ENCODE peak calls at places on chromosomes 5 and 9, in four cellular contexts. F is A549, S is K562, L is endothelial cell of umbilical vein. Y is an unnamed sample.
A peak's percentile ranks its signal among the peaks of the same experiment; 100 is the strongest.

GRCh38 chr5:172144291-172144815 is 43.7 kb downstream of the STK10 start:
- DNase-seq in S (peak; percentile 84), F (no peak), L (no peak), Y (no peak)

GRCh38 chr5:95853490-95853889 is 31.0 kb upstream of the GLRX start:
- DNase-seq in L (no peak), F (no peak), S (no peak), Y (no peak)

GRCh38 chr5:58335518-58335917 is 124.4 kb downstream of the PLK2 start:
- DNase-seq in L (no peak), F (no peak), S (no peak), Y (no peak)

GRCh38 chr5:40307076-40307475 is 372.6 kb upstream of the PTGER4 start:
- DNase-seq in F (no peak), L (no peak), S (no peak), Y (no peak)

GRCh38 chr9:87322840-87323635 is 174.6 kb upstream of the DAPK1 start:
- DNase-seq in L (peak; percentile 3), F (no peak), S (no peak), Y (no peak)

GRCh38 chr5:167827766-167828165 is 463.7 kb upstream of the WWC1 start:
- DNase-seq in S (no peak), L (no peak), F (no peak), Y (no peak)

GRCh38 chr9:126495411-126496180 is 118.1 kb upstream of the LMX1B start:
- DNase-seq in L (no peak), F (no peak), S (no peak), Y (no peak)

GRCh38 chr5:150410524-150411244 is 2.0 kb downstream of the CD74 start:
- DNase-seq in L (peak; percentile 78), S (no peak), F (peak; percentile 76), Y (peak; percentile 96)

GRCh38 chr5:82512025-82512424 is 233.9 kb upstream of the RPS23 start:
- DNase-seq in F (no peak), L (no peak), S (no peak), Y (no peak)

GRCh38 chr9:37309136-37309535 is 113.4 kb upstream of the GRHPR start:
- DNase-seq in S (peak; percentile 62), F (no peak), L (no peak), Y (peak; percentile 32)

GRCh38 chr9:71685394-71685793 is 82.9 kb downstream of the CEMIP2 start:
- DNase-seq in F (no peak), S (no peak), L (peak; percentile 45), Y (peak; percentile 21)

GRCh38 chr9:107481035-107481434 is 8.5 kb downstream of the KLF4 start:
- DNase-seq in F (peak; percentile 32), S (no peak), L (peak; percentile 45), Y (peak; percentile 44)

GRCh38 chr9:92727716-92728700 is 36.6 kb downstream of the BICD2 start:
- DNase-seq in S (no peak), L (no peak), F (no peak), Y (no peak)

GRCh38 chr9:2818486-2819121 is 25.3 kb downstream of the PUM3 start:
- DNase-seq in F (no peak), S (no peak), L (no peak), Y (no peak)

GRCh38 chr5:154421868-154422267 is 23.9 kb upstream of the SAP30L start:
- DNase-seq in F (no peak), S (peak; percentile 45), L (peak; percentile 33), Y (peak; percentile 50)

GRCh38 chr9:136805207-136805740 is 2.5 kb upstream of the RABL6 start:
- DNase-seq in S (no peak), F (no peak), L (no peak), Y (no peak)

GRCh38 chr5:132193165-132193694 is 34.4 kb downstream of the P4HA2 start:
- DNase-seq in F (no peak), L (no peak), S (no peak), Y (no peak)

GRCh38 chr5:116037236-116037822 is 5.1 kb downstream of the ARL14EPL start:
- DNase-seq in L (peak; percentile 38), S (no peak), F (no peak), Y (no peak)

GRCh38 chr5:29822499-29822898 is 1371.0 kb upstream of the CDH6 start:
- DNase-seq in L (no peak), S (no peak), F (no peak), Y (no peak)

GRCh38 chr5:87195616-87196015 is 72.1 kb upstream of the RASA1 start:
- DNase-seq in S (no peak), F (no peak), L (peak; percentile 68), Y (no peak)

GRCh38 chr5:96463106-96463505 is 30.1 kb upstream of the PCSK1 start:
- DNase-seq in F (no peak), L (peak; percentile 43), S (no peak), Y (no peak)

GRCh38 chr5:80076131-80077101 is 41.3 kb downstream of the THBS4 start:
- DNase-seq in S (peak; percentile 34), L (no peak), F (no peak), Y (peak; percentile 35)

GRCh38 chr9:84072621-84073180 is 92.1 kb downstream of the RMI1 start:
- DNase-seq in L (no peak), S (no peak), F (no peak), Y (no peak)

DNA sequence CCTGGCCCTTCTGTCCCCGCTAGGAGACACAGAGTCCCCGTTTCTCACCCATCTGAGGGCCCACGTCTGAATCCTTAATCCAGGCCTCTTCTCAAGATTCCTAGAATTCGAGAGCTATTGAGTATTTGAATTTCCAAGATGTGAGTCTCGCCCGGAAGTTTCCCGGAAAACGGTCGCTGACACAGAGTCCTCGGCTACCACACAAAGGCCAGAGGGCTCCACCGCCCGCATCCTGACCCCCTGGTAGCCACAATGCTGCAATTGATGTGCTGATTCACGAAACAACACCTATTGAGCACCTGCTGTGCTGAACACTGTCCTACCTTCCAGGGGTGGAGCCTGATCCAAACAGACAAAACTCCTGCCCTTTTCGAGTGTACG is 668 bp upstream of the FBP1 start:
- DNase-seq in F (no peak), L (no peak), S (no peak), Y (no peak)
- H3K4me3 ChIP-seq in F (no peak overlapping the region), L (peak overlapping the region; percentile 49), S (no peak overlapping the region), Y (peak overlapping the region; percentile 32)

DNA sequence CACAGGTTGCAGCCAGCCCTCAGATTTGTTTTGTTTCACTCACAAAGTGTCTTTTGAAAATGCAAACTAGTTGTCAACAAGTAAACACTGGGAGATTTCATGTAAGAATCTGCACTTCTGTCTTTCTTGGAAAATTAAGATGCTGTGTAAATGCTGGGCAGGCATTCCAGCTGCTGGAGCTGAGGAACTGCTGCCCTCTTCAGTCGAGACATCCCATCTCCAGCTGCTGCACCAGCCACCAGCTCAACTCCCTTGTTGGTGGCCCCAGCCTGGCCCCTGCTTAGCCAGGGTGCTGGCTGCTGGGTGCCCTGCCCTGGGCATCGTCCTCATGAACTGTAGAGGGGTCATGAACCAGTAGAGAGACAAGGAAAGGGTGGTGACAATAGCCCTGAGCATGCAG is 33.1 kb upstream of the AFAP1L1 start:
- DNase-seq in F (no peak), L (no peak), S (peak; percentile 24), Y (no peak)
- TF ChIP-seq MYC in F (no peak), L (no peak), S (no peak), Y (no peak)

GRCh38 chr9:15420796-15421195 is 1.9 kb upstream of the SNAPC3 start:
- DNase-seq in F (no peak), L (no peak), S (no peak), Y (no peak)

GRCh38 chr9:15426019-15426418 is 3.3 kb downstream of the SNAPC3 start:
- DNase-seq in S (peak; percentile 27), L (no peak), F (no peak), Y (peak; percentile 23)

GRCh38 chr9:15421532-15421931 is 1.1 kb upstream of the SNAPC3 start:
- DNase-seq in S (no peak), F (no peak), L (no peak), Y (no peak)

GRCh38 chr9:15423328-15423985 is 781 bp downstream of the SNAPC3 start:
- DNase-seq in L (peak; percentile 56), F (no peak), S (peak; percentile 10), Y (peak; percentile 59)

GRCh38 chr9:15422355-15423327 is at the start of gene SNAPC3:
- DNase-seq in F (peak; percentile 94), S (peak; percentile 86), L (peak; percentile 98), Y (peak; percentile 100)
- TF ChIP-seq POLR2A in F (peak; percentile 84), S (peak; percentile 77), L (peak; percentile 88), Y (peak; percentile 84)

DNA sequence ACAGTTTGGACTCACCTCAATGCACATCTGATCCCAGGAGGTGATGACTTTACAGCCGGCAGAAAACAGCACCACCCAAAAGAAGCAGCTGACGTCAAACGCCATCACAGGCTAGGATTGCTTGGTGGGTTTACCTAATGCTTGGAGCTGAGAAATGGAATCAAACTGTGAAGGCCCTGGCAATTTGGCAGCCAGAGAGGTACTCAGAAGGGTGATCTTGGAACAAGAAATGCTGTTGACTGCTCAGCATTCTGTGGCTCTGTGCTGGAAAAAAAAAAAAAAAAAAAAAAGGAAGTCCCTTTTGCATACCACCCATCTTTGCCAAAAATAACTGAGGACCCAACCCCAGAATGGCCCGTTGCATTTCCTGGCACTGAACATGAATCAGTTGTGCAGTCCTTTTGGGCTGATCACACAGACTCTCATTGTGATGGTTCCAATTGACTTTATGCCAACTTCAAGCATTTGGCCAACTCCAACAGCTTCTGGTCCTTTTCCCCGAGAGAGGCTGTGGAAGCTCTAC is at the start of gene CD180:
- DNase-seq in L (no peak), S (no peak), F (no peak), Y (peak; percentile 28)
- H3K4me3 ChIP-seq in L (no peak within 1 kb of the TSS), S (no peak within 1 kb of the TSS), F (no peak within 1 kb of the TSS), Y (no peak within 1 kb of the TSS)

GRCh38 chr9:135664266-135664665 is 1.2 kb downstream of the LCN9 start:
- DNase-seq in F (no peak), S (no peak), L (no peak), Y (no peak)
- TF ChIP-seq MYC in F (no peak), S (no peak), L (no peak), Y (no peak)

DNA sequence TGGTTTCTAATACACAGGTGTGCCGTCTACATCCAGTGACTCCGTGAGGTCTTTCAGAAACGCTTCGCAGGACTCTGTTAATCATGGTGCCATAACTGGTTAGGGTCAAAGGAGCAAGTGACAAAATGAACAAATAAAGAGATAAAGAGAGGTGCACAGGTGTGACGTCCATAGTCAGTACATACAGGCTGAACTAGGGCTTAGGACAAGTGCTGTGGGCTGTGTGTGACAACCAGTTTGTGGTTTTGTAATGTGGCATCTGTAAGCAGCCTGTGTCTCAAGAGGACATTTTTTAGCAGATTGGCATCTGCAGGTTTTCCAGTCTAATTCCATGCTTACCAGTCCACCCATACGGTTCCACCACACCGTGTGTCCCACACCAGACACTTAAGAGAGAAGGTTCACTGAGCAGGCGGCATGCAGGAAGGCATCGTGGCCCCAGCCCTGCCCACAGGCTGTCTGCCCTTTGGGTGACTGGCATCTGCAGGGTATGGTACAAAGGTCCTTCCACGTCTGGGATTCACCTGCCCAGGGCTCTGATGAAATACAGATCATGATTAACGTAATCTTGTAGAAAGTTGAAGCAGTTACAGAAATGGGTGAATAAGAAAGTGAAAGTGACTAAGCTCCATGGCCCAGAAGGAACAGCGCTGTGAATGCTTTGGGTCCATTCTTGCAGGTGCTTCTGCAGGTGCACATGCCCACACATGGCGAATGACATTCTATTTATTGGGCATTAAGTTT is 26.9 kb downstream of the SRD5A1 start:
- DNase-seq in S (no peak), F (no peak), L (no peak), Y (no peak)
- TF ChIP-seq POLR2A in S (no peak), F (no peak), L (no peak), Y (no peak)

Y was measured in NB4.